ENCODE peak calls at places on chromosomes 7 and 10, in seven cellular contexts. K is HCT116, M is right lobe of liver, J is upper lobe of left lung, C is IMR-90, G is breast epithelium, E is prostate gland. R is an unnamed sample. For H3K4me1, the result is how much of the 10 kb centered on the place peaks cover.

GRCh38 chr7:152543801-152544200 is 108.0 kb upstream of the KMT2C start:
- DNase-seq in K (no peak), M (no peak), J (no peak), C (no peak), G (no peak), E (no peak), R (no peak)

GRCh38 chr7:26153246-26153822 is 1.3 kb downstream of the NFE2L3 start:
- DNase-seq in K (no peak), M (no peak), J (no peak), C (no peak), G (no peak), E (no peak), R (no peak)

GRCh38 chr10:75971402-75972211 is 540.2 kb downstream of the LRMDA start:
- DNase-seq in K (no peak), M (no peak), J (no peak), C (peak), G (peak), E (no peak), R (no peak)

GRCh38 chr7:29926761-29927160 is 62.8 kb downstream of the SCRN1 start:
- DNase-seq in K (no peak), M (no peak), J (no peak), C (no peak), G (no peak), E (no peak), R (no peak)

GRCh38 chr7:73683916-73684693 is 708 bp downstream of the BUD23 start:
- DNase-seq in K (no peak), M (no peak), J (no peak), C (no peak), G (no peak), E (no peak), R (no peak)

GRCh38 chr7:112182749-112183148 is 23.4 kb downstream of the DOCK4 start:
- DNase-seq in K (no peak), M (peak), J (no peak), C (no peak), G (no peak), E (no peak), R (peak)

GRCh38 chr7:107723255-107723654 is 20.7 kb upstream of the CBLL1 start:
- DNase-seq in K (no peak), M (no peak), J (no peak), C (no peak), G (no peak), E (no peak), R (no peak)

GRCh38 chr10:46328853-46329689 is 42.3 kb downstream of the ANTXRL start:
- DNase-seq in K (no peak), M (no peak), J (no peak), C (no peak), G (no peak), E (no peak), R (no peak)

GRCh38 chr10:63542835-63543575 is 21.8 kb downstream of the REEP3 start:
- DNase-seq in K (peak), M (no peak), J (no peak), C (peak), G (no peak), E (no peak), R (no peak)

GRCh38 chr10:125850766-125851731 is 27.7 kb downstream of the BCCIP start:
- DNase-seq in K (no peak), M (no peak), J (no peak), C (no peak), G (no peak), E (no peak), R (no peak)

GRCh38 chr10:33334839-33335549 is 527 bp upstream of the NRP1 start:
- DNase-seq in K (peak), M (peak), J (peak), C (peak), G (peak), E (peak), R (peak)

GRCh38 chr10:63573068-63573697 is 52.0 kb downstream of the REEP3 start:
- DNase-seq in K (no peak), M (no peak), J (no peak), C (peak), G (no peak), E (no peak), R (no peak)

GRCh38 chr7:18558503-18558902 is 63.0 kb downstream of the HDAC9 start:
- DNase-seq in K (no peak), M (no peak), J (no peak), C (peak), G (no peak), E (no peak), R (no peak)

GRCh38 chr7:26305048-26305868 is 13.6 kb downstream of the SNX10 start:
- DNase-seq in K (no peak), M (peak), J (peak), C (no peak), G (no peak), E (no peak), R (no peak)

GRCh38 chr7:141418087-141418486 is 133.1 kb upstream of the AGK start:
- DNase-seq in K (no peak), M (no peak), J (no peak), C (no peak), G (no peak), E (no peak), R (no peak)

GRCh38 chr10:683448-684071 is 5.9 kb downstream of the DIP2C start:
- DNase-seq in K (peak), M (no peak), J (no peak), C (peak), G (no peak), E (no peak), R (no peak)

GRCh38 chr7:44183386-44183785 is 5.9 kb downstream of the GCK start:
- DNase-seq in K (no peak), M (no peak), J (no peak), C (no peak), G (no peak), E (no peak), R (no peak)

GRCh38 chr7:123557016-123557630 is 495 bp downstream of the NDUFA5 start:
- DNase-seq in K (no peak), M (no peak), J (no peak), C (peak), G (no peak), E (no peak), R (no peak)

GRCh38 chr10:48981310-48981907 is 41.8 kb upstream of the LRRC18 start:
- DNase-seq in K (peak), M (peak), J (peak), C (peak), G (no peak), E (peak), R (peak)

GRCh38 chr7:114934074-114934473 is 12.2 kb downstream of the MDFIC start:
- DNase-seq in K (no peak), M (no peak), J (no peak), C (no peak), G (no peak), E (no peak), R (no peak)

GRCh38 chr7:88311675-88312036 is 5.0 kb upstream of the STEAP4 start:
- DNase-seq in K (no peak), M (no peak), J (no peak), C (no peak), G (no peak), E (no peak), R (no peak)

GRCh38 chr10:71908998-71909397 is 55.2 kb upstream of the CHST3 start:
- DNase-seq in K (no peak), M (no peak), J (no peak), C (no peak), G (no peak), E (no peak), R (no peak)

GRCh38 chr10:128069351-128070051 is 56.7 kb downstream of the MKI67 start:
- DNase-seq in K (peak), M (peak), J (peak), C (peak), G (no peak), E (peak), R (peak)

GRCh38 chr7:155727616-155728015 is 83.2 kb downstream of the RBM33 start:
- DNase-seq in K (no peak), M (no peak), J (peak), C (no peak), G (no peak), E (no peak), R (no peak)

GRCh38 chr10:44261710-44262455 is 123.0 kb downstream of the CXCL12 start:
- DNase-seq in K (no peak), M (no peak), J (no peak), C (peak), G (no peak), E (no peak), R (peak)

GRCh38 chr10:93437946-93438795 is 44.0 kb downstream of the MYOF start:
- DNase-seq in K (no peak), M (no peak), J (no peak), C (peak), G (no peak), E (no peak), R (no peak)

GRCh38 chr7:93890464-93891068 is at the start of gene TFPI2:
- DNase-seq in K (no peak), M (no peak), J (peak), C (peak), G (peak), E (peak), R (peak)

GRCh38 chr7:31882187-31882586 is 188.0 kb downstream of the PDE1C start:
- DNase-seq in K (no peak), M (no peak), J (no peak), C (no peak), G (peak), E (no peak), R (peak)

GRCh38 chr7:19139706-19140327 is 5.4 kb downstream of the FERD3L start:
- DNase-seq in K (no peak), M (no peak), J (no peak), C (no peak), G (no peak), E (no peak), R (no peak)

GRCh38 chr10:101066146-101066889 is 4.5 kb downstream of the KAZALD1 start:
- DNase-seq in K (peak), M (peak), J (peak), C (peak), G (peak), E (peak), R (peak)
- TF ChIP-seq POLR2A in K (peak), M (no peak), J (peak), C (no peak), G (no peak), E (peak), R (no peak)

DNA sequence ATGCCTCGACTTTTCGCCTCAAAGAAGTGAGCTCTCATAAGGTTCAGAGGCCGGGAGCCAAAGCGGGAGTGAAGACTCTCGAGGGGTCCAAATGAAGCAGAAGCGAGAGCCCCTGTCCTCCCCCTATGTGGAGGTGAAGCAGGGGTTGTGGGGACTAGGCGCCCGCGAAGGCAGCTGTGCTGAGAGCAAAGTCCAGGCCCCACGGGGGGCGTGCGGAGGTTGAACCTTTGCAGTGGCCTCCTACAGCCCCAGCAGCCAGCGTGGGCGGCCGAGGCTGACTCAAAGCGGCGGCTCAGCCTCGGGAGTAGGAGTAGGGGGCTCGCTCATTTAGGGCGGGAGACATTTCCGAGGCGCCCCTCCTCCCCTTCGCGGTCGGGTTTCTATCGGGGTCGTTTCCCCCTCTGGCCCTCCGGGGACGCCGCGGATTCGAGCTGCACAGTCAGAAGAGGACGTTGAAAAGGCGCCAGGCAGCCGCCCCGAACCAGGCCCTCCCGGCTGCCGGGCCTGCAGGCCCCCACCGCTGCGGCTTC is 548 bp upstream of the ADD3 start:
- DNase-seq in K (no peak), M (peak), J (peak), C (peak), G (no peak), E (no peak), R (no peak)
- H3K4me1 ChIP-seq in K (under half), M (under half), J (under half), C (under half), G (under half), E (under half), R (under half)

GRCh38 chr10:102394079-102394800 is 1.3 kb upstream of the NFKB2 start:
- DNase-seq in K (peak), M (peak), J (peak), C (peak), G (peak), E (peak), R (peak)
- TF ChIP-seq POLR2A in K (no peak), M (peak), J (peak), C (peak), G (peak), E (peak), R (no peak)

GRCh38 chr10:70164179-70164578 is 6.1 kb downstream of the SAR1A start:
- DNase-seq in K (no peak), M (no peak), J (no peak), C (no peak), G (no peak), E (no peak), R (no peak)

GRCh38 chr10:70162157-70162891 is 8.0 kb downstream of the SAR1A start:
- DNase-seq in K (no peak), M (no peak), J (no peak), C (no peak), G (no peak), E (no peak), R (no peak)

GRCh38 chr10:70162892-70163201 is 7.5 kb downstream of the SAR1A start:
- DNase-seq in K (no peak), M (no peak), J (no peak), C (no peak), G (no peak), E (no peak), R (no peak)

GRCh38 chr10:70160798-70161197 is 9.5 kb downstream of the SAR1A start:
- DNase-seq in K (no peak), M (no peak), J (no peak), C (no peak), G (no peak), E (no peak), R (no peak)

GRCh38 chr10:70163448-70163847 is 6.9 kb downstream of the SAR1A start:
- DNase-seq in K (no peak), M (no peak), J (no peak), C (no peak), G (no peak), E (no peak), R (no peak)
- H3K4me1 ChIP-seq in K (under half), M (under half), J (under half), C (under half), G (under half), E (under half), R (under half)

GRCh38 chr7:149126662-149127321 is 668 bp upstream of the ZNF425 start:
- DNase-seq in K (no peak), M (peak), J (peak), C (peak), G (no peak), E (peak), R (peak)
- TF ChIP-seq POLR2A in K (no peak), M (no peak), J (no peak), C (no peak), G (no peak), E (no peak), R (no peak)

GRCh38 chr10:132580617-132581016 is 43.0 kb downstream of the INPP5A start:
- DNase-seq in K (no peak), M (no peak), J (no peak), C (no peak), G (no peak), E (no peak), R (no peak)
- H3K4me1 ChIP-seq in K (under half), M (under half), J (under half), C (under half), G (under half), E (under half), R (under half)

GRCh38 chr10:59711871-59712491 is 2.3 kb upstream of the SLC16A9 start:
- DNase-seq in K (no peak), M (no peak), J (no peak), C (no peak), G (no peak), E (no peak), R (no peak)
- TF ChIP-seq POLR2A in K (no peak), M (no peak), J (no peak), C (no peak), G (no peak), E (no peak), R (no peak)